ENCODE peak calls at places on chromosomes 6 and 20, in eight cellular contexts. One of them, this sample, is unnamed.

GRCh38 chr6:51842487-51843469 is 244.6 kb downstream of the PKHD1 start:
- DNase-seq in kidney glomerular epithelial cell: no peak
- DNase-seq in sciatic nerve: no peak
- DNase-seq in H7: no peak
- DNase-seq in stimulated activated CD4-positive, alpha-beta T cell treated with anti-CD3 and anti-CD28 coated beads, TNF-alpha, amount 100 ng/mL, for 24 hours: no peak
- DNase-seq in left cardiac atrium: no peak
- DNase-seq in activated gamma-delta T cell treated with Interleukin-2 at 50 U/mL for 16 hours: no peak
- DNase-seq in naive thymus-derived CD4-positive, alpha-beta T cell: no peak
- DNase-seq in this sample: no peak

GRCh38 chr6:163311830-163312229 is 102.7 kb upstream of the QKI start:
- DNase-seq in kidney glomerular epithelial cell: no peak
- DNase-seq in left cardiac atrium: no peak
- DNase-seq in stimulated activated CD4-positive, alpha-beta T cell treated with anti-CD3 and anti-CD28 coated beads, TNF-alpha, amount 100 ng/mL, for 24 hours: no peak
- DNase-seq in naive thymus-derived CD4-positive, alpha-beta T cell: no peak
- DNase-seq in activated gamma-delta T cell treated with Interleukin-2 at 50 U/mL for 16 hours: no peak
- DNase-seq in H7: no peak
- DNase-seq in sciatic nerve: no peak
- DNase-seq in this sample: no peak

GRCh38 chr6:90413867-90414266 is 117.2 kb upstream of the BACH2 start:
- DNase-seq in naive thymus-derived CD4-positive, alpha-beta T cell: peak; percentile 75
- DNase-seq in activated gamma-delta T cell treated with Interleukin-2 at 50 U/mL for 16 hours: peak; percentile 74
- DNase-seq in sciatic nerve: no peak
- DNase-seq in left cardiac atrium: peak; percentile 39
- DNase-seq in kidney glomerular epithelial cell: no peak
- DNase-seq in stimulated activated CD4-positive, alpha-beta T cell treated with anti-CD3 and anti-CD28 coated beads, TNF-alpha, amount 100 ng/mL, for 24 hours: peak; percentile 58
- DNase-seq in H7: peak; percentile 69
- DNase-seq in this sample: peak; percentile 53

GRCh38 chr6:170024940-170025339 is 265.9 kb downstream of the DLL1 start:
- DNase-seq in stimulated activated CD4-positive, alpha-beta T cell treated with anti-CD3 and anti-CD28 coated beads, TNF-alpha, amount 100 ng/mL, for 24 hours: no peak
- DNase-seq in activated gamma-delta T cell treated with Interleukin-2 at 50 U/mL for 16 hours: no peak
- DNase-seq in sciatic nerve: peak; percentile 63
- DNase-seq in kidney glomerular epithelial cell: no peak
- DNase-seq in H7: no peak
- DNase-seq in left cardiac atrium: no peak
- DNase-seq in naive thymus-derived CD4-positive, alpha-beta T cell: no peak
- DNase-seq in this sample: peak; percentile 17

GRCh38 chr20:963795-964194 is 38.3 kb downstream of the RSPO4 start:
- DNase-seq in naive thymus-derived CD4-positive, alpha-beta T cell: no peak
- DNase-seq in activated gamma-delta T cell treated with Interleukin-2 at 50 U/mL for 16 hours: no peak
- DNase-seq in left cardiac atrium: no peak
- DNase-seq in H7: peak; percentile 23
- DNase-seq in kidney glomerular epithelial cell: no peak
- DNase-seq in stimulated activated CD4-positive, alpha-beta T cell treated with anti-CD3 and anti-CD28 coated beads, TNF-alpha, amount 100 ng/mL, for 24 hours: no peak
- DNase-seq in sciatic nerve: no peak
- DNase-seq in this sample: no peak

GRCh38 chr6:144063744-144064401 is 31.5 kb downstream of the SF3B5 start:
- DNase-seq in sciatic nerve: peak; percentile 88
- DNase-seq in stimulated activated CD4-positive, alpha-beta T cell treated with anti-CD3 and anti-CD28 coated beads, TNF-alpha, amount 100 ng/mL, for 24 hours: peak; percentile 73
- DNase-seq in activated gamma-delta T cell treated with Interleukin-2 at 50 U/mL for 16 hours: peak; percentile 89
- DNase-seq in kidney glomerular epithelial cell: no peak
- DNase-seq in H7: peak; percentile 89
- DNase-seq in naive thymus-derived CD4-positive, alpha-beta T cell: peak; percentile 86
- DNase-seq in left cardiac atrium: peak; percentile 87
- DNase-seq in this sample: peak; percentile 93

GRCh38 chr20:11544029-11544678 is 373.5 kb upstream of the BTBD3 start:
- DNase-seq in kidney glomerular epithelial cell: peak; percentile 77
- DNase-seq in stimulated activated CD4-positive, alpha-beta T cell treated with anti-CD3 and anti-CD28 coated beads, TNF-alpha, amount 100 ng/mL, for 24 hours: no peak
- DNase-seq in left cardiac atrium: no peak
- DNase-seq in H7: peak; percentile 36
- DNase-seq in sciatic nerve: no peak
- DNase-seq in activated gamma-delta T cell treated with Interleukin-2 at 50 U/mL for 16 hours: no peak
- DNase-seq in naive thymus-derived CD4-positive, alpha-beta T cell: no peak
- DNase-seq in this sample: peak; percentile 69

GRCh38 chr6:53938810-53939209 is 144.0 kb downstream of the LRRC1 start:
- DNase-seq in sciatic nerve: no peak
- DNase-seq in naive thymus-derived CD4-positive, alpha-beta T cell: no peak
- DNase-seq in kidney glomerular epithelial cell: no peak
- DNase-seq in left cardiac atrium: no peak
- DNase-seq in activated gamma-delta T cell treated with Interleukin-2 at 50 U/mL for 16 hours: no peak
- DNase-seq in H7: no peak
- DNase-seq in stimulated activated CD4-positive, alpha-beta T cell treated with anti-CD3 and anti-CD28 coated beads, TNF-alpha, amount 100 ng/mL, for 24 hours: no peak
- DNase-seq in this sample: no peak

GRCh38 chr20:37841389-37841788 is 61.5 kb upstream of the VSTM2L start:
- DNase-seq in left cardiac atrium: no peak
- DNase-seq in stimulated activated CD4-positive, alpha-beta T cell treated with anti-CD3 and anti-CD28 coated beads, TNF-alpha, amount 100 ng/mL, for 24 hours: no peak
- DNase-seq in kidney glomerular epithelial cell: no peak
- DNase-seq in H7: no peak
- DNase-seq in naive thymus-derived CD4-positive, alpha-beta T cell: no peak
- DNase-seq in activated gamma-delta T cell treated with Interleukin-2 at 50 U/mL for 16 hours: no peak
- DNase-seq in sciatic nerve: no peak
- DNase-seq in this sample: no peak

GRCh38 chr20:63395723-63396122 is 34.6 kb upstream of the CHRNA4 start:
- DNase-seq in sciatic nerve: no peak
- DNase-seq in stimulated activated CD4-positive, alpha-beta T cell treated with anti-CD3 and anti-CD28 coated beads, TNF-alpha, amount 100 ng/mL, for 24 hours: no peak
- DNase-seq in H7: no peak
- DNase-seq in activated gamma-delta T cell treated with Interleukin-2 at 50 U/mL for 16 hours: no peak
- DNase-seq in kidney glomerular epithelial cell: no peak
- DNase-seq in naive thymus-derived CD4-positive, alpha-beta T cell: no peak
- DNase-seq in left cardiac atrium: no peak
- DNase-seq in this sample: no peak

GRCh38 chr20:3751664-3752385 is 15.7 kb downstream of the ADISSP start:
- DNase-seq in kidney glomerular epithelial cell: no peak
- DNase-seq in H7: peak; percentile 88
- DNase-seq in naive thymus-derived CD4-positive, alpha-beta T cell: peak; percentile 64
- DNase-seq in activated gamma-delta T cell treated with Interleukin-2 at 50 U/mL for 16 hours: no peak
- DNase-seq in stimulated activated CD4-positive, alpha-beta T cell treated with anti-CD3 and anti-CD28 coated beads, TNF-alpha, amount 100 ng/mL, for 24 hours: no peak
- DNase-seq in left cardiac atrium: peak; percentile 78
- DNase-seq in sciatic nerve: no peak
- DNase-seq in this sample: peak; percentile 72

GRCh38 chr6:20773822-20774221 is 239.6 kb downstream of the CDKAL1 start:
- DNase-seq in stimulated activated CD4-positive, alpha-beta T cell treated with anti-CD3 and anti-CD28 coated beads, TNF-alpha, amount 100 ng/mL, for 24 hours: no peak
- DNase-seq in H7: no peak
- DNase-seq in sciatic nerve: no peak
- DNase-seq in left cardiac atrium: no peak
- DNase-seq in kidney glomerular epithelial cell: no peak
- DNase-seq in naive thymus-derived CD4-positive, alpha-beta T cell: no peak
- DNase-seq in activated gamma-delta T cell treated with Interleukin-2 at 50 U/mL for 16 hours: no peak
- DNase-seq in this sample: no peak

GRCh38 chr6:123027392-123027791 is 31.4 kb downstream of the CLVS2 start:
- DNase-seq in activated gamma-delta T cell treated with Interleukin-2 at 50 U/mL for 16 hours: no peak
- DNase-seq in kidney glomerular epithelial cell: no peak
- DNase-seq in left cardiac atrium: no peak
- DNase-seq in naive thymus-derived CD4-positive, alpha-beta T cell: no peak
- DNase-seq in H7: no peak
- DNase-seq in sciatic nerve: no peak
- DNase-seq in stimulated activated CD4-positive, alpha-beta T cell treated with anti-CD3 and anti-CD28 coated beads, TNF-alpha, amount 100 ng/mL, for 24 hours: no peak
- DNase-seq in this sample: no peak

GRCh38 chr20:20955837-20956236 is 150.3 kb downstream of the LINC00237 start:
- DNase-seq in kidney glomerular epithelial cell: no peak
- DNase-seq in sciatic nerve: no peak
- DNase-seq in stimulated activated CD4-positive, alpha-beta T cell treated with anti-CD3 and anti-CD28 coated beads, TNF-alpha, amount 100 ng/mL, for 24 hours: no peak
- DNase-seq in left cardiac atrium: no peak
- DNase-seq in H7: peak; percentile 30
- DNase-seq in naive thymus-derived CD4-positive, alpha-beta T cell: no peak
- DNase-seq in activated gamma-delta T cell treated with Interleukin-2 at 50 U/mL for 16 hours: no peak
- DNase-seq in this sample: no peak

GRCh38 chr6:98366406-98366805 is 468.0 kb upstream of the POU3F2 start:
- DNase-seq in stimulated activated CD4-positive, alpha-beta T cell treated with anti-CD3 and anti-CD28 coated beads, TNF-alpha, amount 100 ng/mL, for 24 hours: no peak
- DNase-seq in activated gamma-delta T cell treated with Interleukin-2 at 50 U/mL for 16 hours: no peak
- DNase-seq in naive thymus-derived CD4-positive, alpha-beta T cell: no peak
- DNase-seq in left cardiac atrium: no peak
- DNase-seq in sciatic nerve: no peak
- DNase-seq in kidney glomerular epithelial cell: no peak
- DNase-seq in H7: no peak
- DNase-seq in this sample: no peak

GRCh38 chr6:56087421-56087820 is 160.0 kb downstream of the COL21A1 start:
- DNase-seq in stimulated activated CD4-positive, alpha-beta T cell treated with anti-CD3 and anti-CD28 coated beads, TNF-alpha, amount 100 ng/mL, for 24 hours: no peak
- DNase-seq in H7: no peak
- DNase-seq in activated gamma-delta T cell treated with Interleukin-2 at 50 U/mL for 16 hours: no peak
- DNase-seq in sciatic nerve: no peak
- DNase-seq in kidney glomerular epithelial cell: peak; percentile 2
- DNase-seq in naive thymus-derived CD4-positive, alpha-beta T cell: no peak
- DNase-seq in left cardiac atrium: no peak
- DNase-seq in this sample: peak; percentile 3

GRCh38 chr6:42629845-42630244 is 66.0 kb downstream of the UBR2 start:
- DNase-seq in H7: no peak
- DNase-seq in sciatic nerve: no peak
- DNase-seq in kidney glomerular epithelial cell: no peak
- DNase-seq in left cardiac atrium: no peak
- DNase-seq in activated gamma-delta T cell treated with Interleukin-2 at 50 U/mL for 16 hours: no peak
- DNase-seq in stimulated activated CD4-positive, alpha-beta T cell treated with anti-CD3 and anti-CD28 coated beads, TNF-alpha, amount 100 ng/mL, for 24 hours: no peak
- DNase-seq in naive thymus-derived CD4-positive, alpha-beta T cell: no peak
- DNase-seq in this sample: peak; percentile 6

GRCh38 chr6:73308712-73309533 is 45.2 kb downstream of the DPPA5 start:
- DNase-seq in kidney glomerular epithelial cell: no peak
- DNase-seq in sciatic nerve: no peak
- DNase-seq in H7: peak; percentile 74
- DNase-seq in naive thymus-derived CD4-positive, alpha-beta T cell: no peak
- DNase-seq in stimulated activated CD4-positive, alpha-beta T cell treated with anti-CD3 and anti-CD28 coated beads, TNF-alpha, amount 100 ng/mL, for 24 hours: no peak
- DNase-seq in activated gamma-delta T cell treated with Interleukin-2 at 50 U/mL for 16 hours: no peak
- DNase-seq in left cardiac atrium: no peak
- DNase-seq in this sample: peak; percentile 4

GRCh38 chr6:91087864-91088263 is 501.0 kb upstream of the MAP3K7 start:
- DNase-seq in kidney glomerular epithelial cell: no peak
- DNase-seq in left cardiac atrium: no peak
- DNase-seq in naive thymus-derived CD4-positive, alpha-beta T cell: no peak
- DNase-seq in activated gamma-delta T cell treated with Interleukin-2 at 50 U/mL for 16 hours: no peak
- DNase-seq in H7: peak; percentile 26
- DNase-seq in stimulated activated CD4-positive, alpha-beta T cell treated with anti-CD3 and anti-CD28 coated beads, TNF-alpha, amount 100 ng/mL, for 24 hours: no peak
- DNase-seq in sciatic nerve: no peak
- DNase-seq in this sample: no peak

GRCh38 chr6:17086469-17086868 is 15.4 kb upstream of the STMND1 start:
- DNase-seq in H7: peak; percentile 46
- DNase-seq in naive thymus-derived CD4-positive, alpha-beta T cell: no peak
- DNase-seq in activated gamma-delta T cell treated with Interleukin-2 at 50 U/mL for 16 hours: peak; percentile 9
- DNase-seq in kidney glomerular epithelial cell: peak; percentile 52
- DNase-seq in sciatic nerve: no peak
- DNase-seq in left cardiac atrium: peak; percentile 31
- DNase-seq in stimulated activated CD4-positive, alpha-beta T cell treated with anti-CD3 and anti-CD28 coated beads, TNF-alpha, amount 100 ng/mL, for 24 hours: no peak
- DNase-seq in this sample: peak; percentile 53

GRCh38 chr20:24670341-24670821 is 201.0 kb downstream of the SYNDIG1 start:
- DNase-seq in naive thymus-derived CD4-positive, alpha-beta T cell: no peak
- DNase-seq in activated gamma-delta T cell treated with Interleukin-2 at 50 U/mL for 16 hours: no peak
- DNase-seq in left cardiac atrium: no peak
- DNase-seq in H7: no peak
- DNase-seq in kidney glomerular epithelial cell: no peak
- DNase-seq in stimulated activated CD4-positive, alpha-beta T cell treated with anti-CD3 and anti-CD28 coated beads, TNF-alpha, amount 100 ng/mL, for 24 hours: no peak
- DNase-seq in sciatic nerve: no peak
- DNase-seq in this sample: no peak

GRCh38 chr6:56730663-56731529 is 88.2 kb upstream of the DST start:
- DNase-seq in sciatic nerve: no peak
- DNase-seq in H7: no peak
- DNase-seq in activated gamma-delta T cell treated with Interleukin-2 at 50 U/mL for 16 hours: no peak
- DNase-seq in stimulated activated CD4-positive, alpha-beta T cell treated with anti-CD3 and anti-CD28 coated beads, TNF-alpha, amount 100 ng/mL, for 24 hours: no peak
- DNase-seq in left cardiac atrium: no peak
- DNase-seq in naive thymus-derived CD4-positive, alpha-beta T cell: no peak
- DNase-seq in kidney glomerular epithelial cell: peak; percentile 82
- DNase-seq in this sample: no peak

GRCh38 chr6:143877584-143878271 is 13.5 kb downstream of the ZC2HC1B start:
- DNase-seq in activated gamma-delta T cell treated with Interleukin-2 at 50 U/mL for 16 hours: no peak
- DNase-seq in kidney glomerular epithelial cell: no peak
- DNase-seq in stimulated activated CD4-positive, alpha-beta T cell treated with anti-CD3 and anti-CD28 coated beads, TNF-alpha, amount 100 ng/mL, for 24 hours: no peak
- DNase-seq in H7: no peak
- DNase-seq in left cardiac atrium: no peak
- DNase-seq in naive thymus-derived CD4-positive, alpha-beta T cell: no peak
- DNase-seq in sciatic nerve: no peak
- DNase-seq in this sample: no peak

GRCh38 chr6:42017021-42017643 is 33.2 kb upstream of the TAF8 start:
- DNase-seq in kidney glomerular epithelial cell: peak; percentile 12
- DNase-seq in activated gamma-delta T cell treated with Interleukin-2 at 50 U/mL for 16 hours: no peak
- DNase-seq in sciatic nerve: no peak
- DNase-seq in left cardiac atrium: no peak
- DNase-seq in H7: peak; percentile 33
- DNase-seq in stimulated activated CD4-positive, alpha-beta T cell treated with anti-CD3 and anti-CD28 coated beads, TNF-alpha, amount 100 ng/mL, for 24 hours: no peak
- DNase-seq in naive thymus-derived CD4-positive, alpha-beta T cell: no peak
- DNase-seq in this sample: no peak

GRCh38 chr20:58466729-58467571 is 48.2 kb downstream of the APCDD1L start:
- DNase-seq in activated gamma-delta T cell treated with Interleukin-2 at 50 U/mL for 16 hours: no peak
- DNase-seq in H7: peak; percentile 63
- DNase-seq in naive thymus-derived CD4-positive, alpha-beta T cell: no peak
- DNase-seq in kidney glomerular epithelial cell: no peak
- DNase-seq in sciatic nerve: no peak
- DNase-seq in stimulated activated CD4-positive, alpha-beta T cell treated with anti-CD3 and anti-CD28 coated beads, TNF-alpha, amount 100 ng/mL, for 24 hours: no peak
- DNase-seq in left cardiac atrium: no peak
- DNase-seq in this sample: no peak

This sample was measured in small intestine.